ENCODE peak calls at places on chromosomes 2 and 18, in eight cellular contexts. One of them, this sample, is unnamed.

GRCh38 chr18:59220784-59221765 is 1.1 kb downstream of the GRP start:
- DNase-seq in RWPE1: no peak
- DNase-seq in small intestine: no peak
- DNase-seq in effector memory CD8-positive, alpha-beta T cell: no peak
- DNase-seq in T follicular helper cell: no peak
- DNase-seq in mesendoderm: peak
- DNase-seq in NCI-H460: no peak
- DNase-seq in transverse colon: no peak
- DNase-seq in this sample: peak

GRCh38 chr2:240431663-240432424 is 3.6 kb upstream of the GPC1 start:
- DNase-seq in RWPE1: no peak
- DNase-seq in small intestine: no peak
- DNase-seq in effector memory CD8-positive, alpha-beta T cell: peak
- DNase-seq in T follicular helper cell: no peak
- DNase-seq in mesendoderm: no peak
- DNase-seq in NCI-H460: no peak
- DNase-seq in transverse colon: peak
- DNase-seq in this sample: no peak

GRCh38 chr2:231007159-231008045 is 11.5 kb downstream of the SPATA3 start:
- DNase-seq in RWPE1: no peak
- DNase-seq in small intestine: no peak
- DNase-seq in effector memory CD8-positive, alpha-beta T cell: no peak
- DNase-seq in T follicular helper cell: no peak
- DNase-seq in mesendoderm: no peak
- DNase-seq in NCI-H460: no peak
- DNase-seq in transverse colon: no peak
- DNase-seq in this sample: no peak

GRCh38 chr2:88638743-88639142 is 11.5 kb upstream of the EIF2AK3 start:
- DNase-seq in RWPE1: peak
- DNase-seq in small intestine: peak
- DNase-seq in effector memory CD8-positive, alpha-beta T cell: peak
- DNase-seq in T follicular helper cell: no peak
- DNase-seq in mesendoderm: no peak
- DNase-seq in NCI-H460: no peak
- DNase-seq in transverse colon: no peak
- DNase-seq in this sample: peak

GRCh38 chr2:219457784-219458369 is 23.2 kb downstream of the SPEG start:
- DNase-seq in RWPE1: no peak
- DNase-seq in small intestine: peak
- DNase-seq in effector memory CD8-positive, alpha-beta T cell: no peak
- DNase-seq in T follicular helper cell: no peak
- DNase-seq in mesendoderm: peak
- DNase-seq in NCI-H460: no peak
- DNase-seq in transverse colon: no peak
- DNase-seq in this sample: peak

GRCh38 chr18:51857989-51858388 is 482.0 kb upstream of the DCC start:
- DNase-seq in RWPE1: no peak
- DNase-seq in small intestine: no peak
- DNase-seq in effector memory CD8-positive, alpha-beta T cell: no peak
- DNase-seq in T follicular helper cell: no peak
- DNase-seq in mesendoderm: no peak
- DNase-seq in NCI-H460: no peak
- DNase-seq in transverse colon: no peak
- DNase-seq in this sample: no peak

GRCh38 chr18:12651651-12652050 is 6.3 kb downstream of the SPIRE1 start:
- DNase-seq in RWPE1: no peak
- DNase-seq in small intestine: no peak
- DNase-seq in effector memory CD8-positive, alpha-beta T cell: no peak
- DNase-seq in T follicular helper cell: no peak
- DNase-seq in mesendoderm: no peak
- DNase-seq in NCI-H460: no peak
- DNase-seq in transverse colon: no peak
- DNase-seq in this sample: no peak

GRCh38 chr2:129909648-129910418 is 69.6 kb upstream of the RAB6C start:
- DNase-seq in RWPE1: no peak
- DNase-seq in small intestine: no peak
- DNase-seq in effector memory CD8-positive, alpha-beta T cell: no peak
- DNase-seq in T follicular helper cell: no peak
- DNase-seq in mesendoderm: no peak
- DNase-seq in NCI-H460: no peak
- DNase-seq in transverse colon: no peak
- DNase-seq in this sample: no peak

GRCh38 chr2:163794635-163795034 is 58.8 kb upstream of the FIGN start:
- DNase-seq in RWPE1: peak
- DNase-seq in small intestine: no peak
- DNase-seq in effector memory CD8-positive, alpha-beta T cell: no peak
- DNase-seq in T follicular helper cell: no peak
- DNase-seq in mesendoderm: no peak
- DNase-seq in NCI-H460: no peak
- DNase-seq in transverse colon: no peak
- DNase-seq in this sample: peak

This sample was measured in M059J.